ENCODE peak calls at places on chromosomes 5 and 9, in four cellular contexts. K is mucosa of descending colon; J is effector memory CD8-positive, alpha-beta T cell; Z is amygdala. W is an unnamed sample.

GRCh38 chr9:113261917-113262671 is 13.3 kb downstream of the CDC26 start:
- DNase-seq in Z (no peak), J (no peak), K (no peak), W (peak)

GRCh38 chr9:97943308-97943855 is 5.4 kb upstream of the HEMGN start:
- DNase-seq in K (no peak), Z (no peak), J (no peak), W (no peak)

GRCh38 chr5:1719860-1720259 is 79.8 kb downstream of the MRPL36 start:
- DNase-seq in K (no peak), J (no peak), Z (no peak), W (no peak)

GRCh38 chr5:61177716-61178115 is 15.4 kb upstream of the SMIM15 start:
- DNase-seq in K (no peak), J (no peak), Z (peak), W (no peak)

GRCh38 chr9:84897362-84898094 is 228.0 kb downstream of the NTRK2 start:
- DNase-seq in Z (no peak), J (no peak), K (no peak), W (no peak)

GRCh38 chr9:1002678-1003077 is 26.2 kb downstream of the DMRT3 start:
- DNase-seq in Z (no peak), K (no peak), J (no peak), W (no peak)

GRCh38 chr5:167639213-167639612 is 652.2 kb upstream of the WWC1 start:
- DNase-seq in Z (no peak), K (no peak), J (no peak), W (no peak)

GRCh38 chr9:135300346-135301141 is 179.0 kb upstream of the PPP1R26 start:
- DNase-seq in Z (no peak), J (no peak), K (no peak), W (peak)

GRCh38 chr9:138103824-138104206 is 226.2 kb downstream of the CACNA1B start:
- DNase-seq in J (no peak), Z (no peak), K (no peak), W (no peak)

GRCh38 chr9:19642256-19642655 is 146.6 kb downstream of the SLC24A2 start:
- DNase-seq in Z (peak), J (no peak), K (no peak), W (no peak)

GRCh38 chr9:74281674-74282073 is 215.5 kb upstream of the RORB start:
- DNase-seq in J (no peak), Z (no peak), K (no peak), W (no peak)

GRCh38 chr9:34992376-34992951 is 2.9 kb downstream of the DNAJB5 start:
- DNase-seq in Z (no peak), J (no peak), K (no peak), W (no peak)

GRCh38 chr5:159178978-159179377 is 30.4 kb downstream of the RNF145 start:
- DNase-seq in Z (no peak), J (no peak), K (no peak), W (peak)

GRCh38 chr5:80406980-80407734 is 707 bp upstream of the ZFYVE16 start:
- DNase-seq in K (peak), Z (no peak), J (no peak), W (no peak)

GRCh38 chr9:6356904-6357303 is 28.7 kb downstream of the TPD52L3 start:
- DNase-seq in K (no peak), Z (no peak), J (no peak), W (no peak)

GRCh38 chr5:145660897-145661650 is 174.1 kb downstream of the PRELID2 start:
- DNase-seq in Z (no peak), K (peak), J (no peak), W (peak)

GRCh38 chr5:143952809-143953208 is 140.8 kb downstream of the HMHB1 start:
- DNase-seq in J (no peak), Z (no peak), K (no peak), W (no peak)

GRCh38 chr5:38557792-38558191 is 1.3 kb upstream of the LIFR start:
- DNase-seq in J (no peak), Z (no peak), K (no peak), W (no peak)

GRCh38 chr5:14266686-14267085 is 123.5 kb downstream of the TRIO start:
- DNase-seq in Z (no peak), J (no peak), K (no peak), W (no peak)

GRCh38 chr9:2771661-2772060 is 54.4 kb downstream of the KCNV2 start:
- DNase-seq in K (no peak), Z (no peak), J (no peak), W (no peak)